ENCODE peak calls at places on chromosomes 3 and 15, in seven cellular contexts. D is GM13976; P is lower leg skin; Q is stomach; E is activated CD8-positive, alpha-beta memory T cell treated with anti-CD3 and anti-CD28 coated beads for 4 hours; O is mesenteric fat pad; B is coronary artery. X is an unnamed sample.

GRCh38 chr3:195764961-195765706 is 44.4 kb downstream of the MUC20 start:
- DNase-seq in D (no peak), P (no peak), Q (no peak), E (no peak), O (no peak), B (no peak), X (no peak)

GRCh38 chr3:28836199-28836598 is 444.7 kb upstream of the RBMS3 start:
- DNase-seq in D (no peak), P (no peak), Q (no peak), E (no peak), O (no peak), B (no peak), X (no peak)

GRCh38 chr15:101469520-101470288 is 19.8 kb downstream of the PCSK6 start:
- DNase-seq in D (no peak), P (no peak), Q (no peak), E (no peak), O (peak; percentile 62), B (no peak), X (no peak)

GRCh38 chr3:65597952-65598413 is 440.7 kb downstream of the MAGI1 start:
- DNase-seq in D (no peak), P (no peak), Q (no peak), E (no peak), O (no peak), B (no peak), X (no peak)

GRCh38 chr3:133991637-133992036 is 38.1 kb downstream of the SLCO2A1 start:
- DNase-seq in D (no peak), P (no peak), Q (no peak), E (no peak), O (no peak), B (peak; percentile 59), X (no peak)

GRCh38 chr3:105367406-105368213 is 901 bp downstream of the ALCAM start:
- DNase-seq in D (peak; percentile 74), P (peak; percentile 59), Q (peak; percentile 77), E (no peak), O (peak; percentile 91), B (peak; percentile 78), X (peak; percentile 79)

GRCh38 chr3:184345678-184346144 is 8.3 kb downstream of the FAM131A start:
- DNase-seq in D (peak; percentile 65), P (peak; percentile 83), Q (peak; percentile 66), E (no peak), O (no peak), B (no peak), X (peak; percentile 60)

GRCh38 chr15:59892995-59893394 is 111.1 kb upstream of the FOXB1 start:
- DNase-seq in D (no peak), P (no peak), Q (no peak), E (no peak), O (no peak), B (no peak), X (no peak)

GRCh38 chr3:50655009-50655830 is 19.5 kb upstream of the DOCK3 start:
- DNase-seq in D (no peak), P (no peak), Q (no peak), E (no peak), O (no peak), B (no peak), X (no peak)

GRCh38 chr3:145578465-145578864 is 582.5 kb downstream of the PLOD2 start:
- DNase-seq in D (no peak), P (no peak), Q (no peak), E (no peak), O (no peak), B (no peak), X (no peak)

GRCh38 chr3:118573922-118574321 is 460.7 kb downstream of the IGSF11 start:
- DNase-seq in D (no peak), P (no peak), Q (no peak), E (no peak), O (no peak), B (no peak), X (no peak)

GRCh38 chr3:46076606-46077005 is 49.3 kb upstream of the XCR1 start:
- DNase-seq in D (no peak), P (no peak), Q (no peak), E (no peak), O (no peak), B (no peak), X (no peak)

GRCh38 chr3:171225101-171225674 is 198.7 kb upstream of the SLC2A2 start:
- DNase-seq in D (no peak), P (no peak), Q (no peak), E (no peak), O (no peak), B (no peak), X (no peak)

GRCh38 chr3:41900265-41900664 is 61.6 kb downstream of the ULK4 start:
- DNase-seq in D (no peak), P (no peak), Q (no peak), E (no peak), O (no peak), B (no peak), X (no peak)

GRCh38 chr3:14488286-14489036 is 51.7 kb downstream of the GRIP2 start:
- DNase-seq in D (no peak), P (no peak), Q (no peak), E (no peak), O (no peak), B (no peak), X (no peak)

GRCh38 chr3:44825264-44825925 is 36.3 kb upstream of the TMEM42 start:
- DNase-seq in D (peak; percentile 43), P (no peak), Q (no peak), E (no peak), O (no peak), B (no peak), X (no peak)

X was measured in body of pancreas.